ENCODE peak calls at places on chromosomes 16 and 17, in five cellular contexts. One of them, this sample, is unnamed.

GRCh38 chr16:19994771-19995170 is 78.9 kb downstream of the GPR139 start:
- DNase-seq in adrenal gland: no peak
- DNase-seq in esophagus squamous epithelium: no peak
- DNase-seq in IMR-90: no peak
- DNase-seq in A549: no peak
- DNase-seq in this sample: no peak

GRCh38 chr17:78351449-78352006 is 8.3 kb downstream of the SOCS3 start:
- DNase-seq in adrenal gland: peak; percentile 92
- DNase-seq in esophagus squamous epithelium: no peak
- DNase-seq in IMR-90: peak; percentile 98
- DNase-seq in A549: peak; percentile 86
- DNase-seq in this sample: peak; percentile 98

GRCh38 chr17:47717261-47717697 is 15.8 kb upstream of the TBX21 start:
- DNase-seq in adrenal gland: no peak
- DNase-seq in esophagus squamous epithelium: no peak
- DNase-seq in IMR-90: no peak
- DNase-seq in A549: no peak
- DNase-seq in this sample: no peak

GRCh38 chr17:73401911-73402310 is 90.1 kb upstream of the CDC42EP4 start:
- DNase-seq in adrenal gland: peak; percentile 43
- DNase-seq in esophagus squamous epithelium: no peak
- DNase-seq in IMR-90: peak; percentile 7
- DNase-seq in A549: no peak
- DNase-seq in this sample: no peak

GRCh38 chr17:34997355-34997862 is 17.1 kb downstream of the LIG3 start:
- DNase-seq in adrenal gland: peak; percentile 73
- DNase-seq in esophagus squamous epithelium: no peak
- DNase-seq in IMR-90: peak; percentile 87
- DNase-seq in A549: no peak
- DNase-seq in this sample: no peak

GRCh38 chr17:74757502-74757901 is 9.1 kb downstream of the NHERF1 start:
- DNase-seq in adrenal gland: peak; percentile 76
- DNase-seq in esophagus squamous epithelium: no peak
- DNase-seq in IMR-90: no peak
- DNase-seq in A549: no peak
- DNase-seq in this sample: no peak

GRCh38 chr17:61376931-61377838 is 22.5 kb upstream of the TBX2 start:
- DNase-seq in adrenal gland: no peak
- DNase-seq in esophagus squamous epithelium: no peak
- DNase-seq in IMR-90: no peak
- DNase-seq in A549: no peak
- DNase-seq in this sample: peak; percentile 62

GRCh38 chr16:75296606-75297005 is 45.2 kb upstream of the BCAR1 start:
- DNase-seq in adrenal gland: peak; percentile 88
- DNase-seq in esophagus squamous epithelium: no peak
- DNase-seq in IMR-90: peak; percentile 77
- DNase-seq in A549: no peak
- DNase-seq in this sample: no peak

GRCh38 chr17:924711-925480 is 54.7 kb downstream of the NXN start:
- DNase-seq in adrenal gland: no peak
- DNase-seq in esophagus squamous epithelium: no peak
- DNase-seq in IMR-90: no peak
- DNase-seq in A549: no peak
- DNase-seq in this sample: no peak

GRCh38 chr17:10149573-10150399 is 48.6 kb downstream of the GAS7 start:
- DNase-seq in adrenal gland: no peak
- DNase-seq in esophagus squamous epithelium: no peak
- DNase-seq in IMR-90: peak; percentile 86
- DNase-seq in A549: peak; percentile 35
- DNase-seq in this sample: no peak

GRCh38 chr17:784143-784542 is 2.0 kb downstream of the MRM3 start:
- DNase-seq in adrenal gland: no peak
- DNase-seq in esophagus squamous epithelium: no peak
- DNase-seq in IMR-90: peak; percentile 37
- DNase-seq in A549: no peak
- DNase-seq in this sample: no peak

GRCh38 chr17:3575506-3575905 is 17.9 kb upstream of the TRPV3 start:
- DNase-seq in adrenal gland: no peak
- DNase-seq in esophagus squamous epithelium: no peak
- DNase-seq in IMR-90: peak; percentile 76
- DNase-seq in A549: peak; percentile 61
- DNase-seq in this sample: no peak

GRCh38 chr16:57976331-57976796 is 5.4 kb upstream of the CNGB1 start:
- DNase-seq in adrenal gland: no peak
- DNase-seq in esophagus squamous epithelium: no peak
- DNase-seq in IMR-90: no peak
- DNase-seq in A549: no peak
- DNase-seq in this sample: no peak

GRCh38 chr16:67395458-67396158 is 2.3 kb upstream of the TPPP3 start:
- DNase-seq in adrenal gland: no peak
- DNase-seq in esophagus squamous epithelium: no peak
- DNase-seq in IMR-90: peak; percentile 72
- DNase-seq in A549: no peak
- DNase-seq in this sample: no peak

GRCh38 chr17:29018788-29019474 is 13.1 kb upstream of the SEZ6 start:
- DNase-seq in adrenal gland: no peak
- DNase-seq in esophagus squamous epithelium: no peak
- DNase-seq in IMR-90: no peak
- DNase-seq in A549: no peak
- DNase-seq in this sample: no peak

GRCh38 chr16:62149646-62150045 is 113.4 kb upstream of the CDH8 start:
- DNase-seq in adrenal gland: no peak
- DNase-seq in esophagus squamous epithelium: no peak
- DNase-seq in IMR-90: no peak
- DNase-seq in A549: no peak
- DNase-seq in this sample: no peak

GRCh38 chr17:79612468-79613194 is 1.8 kb upstream of the RBFOX3 start:
- DNase-seq in adrenal gland: peak; percentile 21
- DNase-seq in esophagus squamous epithelium: no peak
- DNase-seq in IMR-90: peak; percentile 5
- DNase-seq in A549: peak; percentile 92
- DNase-seq in this sample: no peak

GRCh38 chr17:32267690-32268205 is 2.1 kb downstream of the RHBDL3 start:
- DNase-seq in adrenal gland: peak; percentile 51
- DNase-seq in esophagus squamous epithelium: no peak
- DNase-seq in IMR-90: no peak
- DNase-seq in A549: no peak
- DNase-seq in this sample: no peak

GRCh38 chr17:1168537-1169234 is 11.1 kb downstream of the ABR start:
- DNase-seq in adrenal gland: peak; percentile 59
- DNase-seq in esophagus squamous epithelium: no peak
- DNase-seq in IMR-90: no peak
- DNase-seq in A549: no peak
- DNase-seq in this sample: no peak

GRCh38 chr16:24717411-24717810 is 12.0 kb upstream of the TNRC6A start:
- DNase-seq in adrenal gland: no peak
- DNase-seq in esophagus squamous epithelium: no peak
- DNase-seq in IMR-90: peak; percentile 53
- DNase-seq in A549: no peak
- DNase-seq in this sample: no peak

GRCh38 chr17:20022701-20023100 is 13.5 kb downstream of the SPECC1 start:
- DNase-seq in adrenal gland: no peak
- DNase-seq in esophagus squamous epithelium: no peak
- DNase-seq in IMR-90: no peak
- DNase-seq in A549: no peak
- DNase-seq in this sample: no peak

GRCh38 chr17:34401165-34401564 is 38.1 kb upstream of the CCL1 start:
- DNase-seq in adrenal gland: no peak
- DNase-seq in esophagus squamous epithelium: no peak
- DNase-seq in IMR-90: no peak
- DNase-seq in A549: no peak
- DNase-seq in this sample: no peak

GRCh38 chr17:2215616-2216364 is 87.8 kb downstream of the SMG6 start:
- DNase-seq in adrenal gland: peak; percentile 72
- DNase-seq in esophagus squamous epithelium: no peak
- DNase-seq in IMR-90: peak; percentile 94
- DNase-seq in A549: no peak
- DNase-seq in this sample: peak; percentile 68
- TF ChIP-seq POLR2A in adrenal gland: no peak
- TF ChIP-seq POLR2A in esophagus squamous epithelium: peak; percentile 40
- TF ChIP-seq POLR2A in IMR-90: peak; percentile 76
- TF ChIP-seq POLR2A in A549: no peak
- TF ChIP-seq POLR2A in this sample: no peak

DNA sequence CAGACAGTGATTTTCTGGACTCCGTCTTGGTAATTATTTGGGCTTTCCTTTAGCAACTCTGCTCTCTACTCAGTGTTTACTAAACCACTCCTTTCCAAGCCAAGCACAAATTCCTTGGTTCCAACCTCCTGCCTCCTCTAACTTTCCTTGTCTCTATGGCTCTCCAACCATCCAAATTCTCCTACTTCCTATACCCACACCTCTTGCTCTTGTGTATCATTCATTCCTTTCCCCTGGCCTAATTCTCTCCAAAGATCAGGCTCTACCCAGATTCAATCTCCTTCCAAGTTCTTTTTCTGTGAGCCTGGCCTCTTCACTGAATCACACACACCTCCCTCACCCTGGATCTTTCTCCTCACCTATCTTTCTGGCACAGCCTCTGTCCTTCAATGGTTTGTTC is 1.1 kb downstream of the NEURL4 start:
- DNase-seq in adrenal gland: no peak
- DNase-seq in esophagus squamous epithelium: no peak
- DNase-seq in IMR-90: no peak
- DNase-seq in A549: no peak
- DNase-seq in this sample: no peak
- TF ChIP-seq POLR2A in adrenal gland: no peak
- TF ChIP-seq POLR2A in esophagus squamous epithelium: no peak
- TF ChIP-seq POLR2A in IMR-90: no peak
- TF ChIP-seq POLR2A in A549: no peak
- TF ChIP-seq POLR2A in this sample: no peak

GRCh38 chr16:65961491-65962143 is 404.9 kb upstream of the CDH5 start:
- DNase-seq in adrenal gland: no peak
- DNase-seq in esophagus squamous epithelium: no peak
- DNase-seq in IMR-90: peak; percentile 7
- DNase-seq in A549: no peak
- DNase-seq in this sample: no peak

GRCh38 chr16:65956100-65956499 is 410.4 kb upstream of the CDH5 start:
- DNase-seq in adrenal gland: no peak
- DNase-seq in esophagus squamous epithelium: no peak
- DNase-seq in IMR-90: no peak
- DNase-seq in A549: no peak
- DNase-seq in this sample: no peak

GRCh38 chr16:65959978-65960377 is 406.5 kb upstream of the CDH5 start:
- DNase-seq in adrenal gland: no peak
- DNase-seq in esophagus squamous epithelium: no peak
- DNase-seq in IMR-90: no peak
- DNase-seq in A549: no peak
- DNase-seq in this sample: no peak

GRCh38 chr16:65954446-65954845 is 412.0 kb upstream of the CDH5 start:
- DNase-seq in adrenal gland: no peak
- DNase-seq in esophagus squamous epithelium: no peak
- DNase-seq in IMR-90: no peak
- DNase-seq in A549: no peak
- DNase-seq in this sample: no peak

DNA sequence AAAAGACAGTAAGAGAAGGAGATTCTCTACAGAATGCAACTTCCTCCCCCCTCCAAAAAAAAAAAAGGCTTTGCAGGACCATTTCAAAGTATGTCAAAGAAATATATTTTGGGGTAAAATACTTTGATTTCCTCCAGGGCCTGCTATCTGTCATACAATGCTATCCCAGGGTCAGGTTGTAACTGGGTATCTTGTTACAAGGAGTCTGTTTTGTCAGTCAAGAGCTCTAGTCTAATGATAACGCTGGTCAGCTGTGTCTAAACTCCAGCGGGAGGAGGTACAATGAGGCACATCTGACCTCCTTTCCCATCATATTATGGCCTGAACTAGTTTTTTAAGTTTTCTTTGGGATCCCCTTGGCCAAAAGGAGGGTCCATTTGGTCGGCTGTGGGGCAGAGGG is 408.4 kb upstream of the CDH5 start:
- DNase-seq in adrenal gland: no peak
- DNase-seq in esophagus squamous epithelium: no peak
- DNase-seq in IMR-90: no peak
- DNase-seq in A549: no peak
- DNase-seq in this sample: no peak
- TF ChIP-seq POLR2A in adrenal gland: no peak
- TF ChIP-seq POLR2A in esophagus squamous epithelium: no peak
- TF ChIP-seq POLR2A in IMR-90: no peak
- TF ChIP-seq POLR2A in A549: no peak
- TF ChIP-seq POLR2A in this sample: no peak

GRCh38 chr17:82091264-82092066 is 6.6 kb downstream of the FASN start:
- DNase-seq in adrenal gland: no peak
- DNase-seq in esophagus squamous epithelium: no peak
- DNase-seq in IMR-90: no peak
- DNase-seq in A549: no peak
- DNase-seq in this sample: no peak
- TF ChIP-seq POLR2A in adrenal gland: no peak
- TF ChIP-seq POLR2A in esophagus squamous epithelium: no peak
- TF ChIP-seq POLR2A in IMR-90: no peak
- TF ChIP-seq POLR2A in A549: no peak
- TF ChIP-seq POLR2A in this sample: no peak

GRCh38 chr17:38715216-38715943 is 10.3 kb downstream of the MLLT6 start:
- DNase-seq in adrenal gland: no peak
- DNase-seq in esophagus squamous epithelium: no peak
- DNase-seq in IMR-90: no peak
- DNase-seq in A549: no peak
- DNase-seq in this sample: no peak
- TF ChIP-seq POLR2A in adrenal gland: no peak
- TF ChIP-seq POLR2A in esophagus squamous epithelium: no peak
- TF ChIP-seq POLR2A in IMR-90: no peak
- TF ChIP-seq POLR2A in A549: no peak
- TF ChIP-seq POLR2A in this sample: no peak

GRCh38 chr16:11420895-11421294 is 75.6 kb downstream of the RMI2 start:
- DNase-seq in adrenal gland: peak; percentile 37
- DNase-seq in esophagus squamous epithelium: no peak
- DNase-seq in IMR-90: no peak
- DNase-seq in A549: no peak
- DNase-seq in this sample: no peak

GRCh38 chr16:11414815-11415775 is 69.8 kb downstream of the RMI2 start:
- DNase-seq in adrenal gland: no peak
- DNase-seq in esophagus squamous epithelium: no peak
- DNase-seq in IMR-90: no peak
- DNase-seq in A549: no peak
- DNase-seq in this sample: no peak

GRCh38 chr16:11416228-11417001 is 71.2 kb downstream of the RMI2 start:
- DNase-seq in adrenal gland: no peak
- DNase-seq in esophagus squamous epithelium: no peak
- DNase-seq in IMR-90: no peak
- DNase-seq in A549: no peak
- DNase-seq in this sample: no peak

GRCh38 chr16:11418506-11418905 is 73.2 kb downstream of the RMI2 start:
- DNase-seq in adrenal gland: no peak
- DNase-seq in esophagus squamous epithelium: no peak
- DNase-seq in IMR-90: no peak
- DNase-seq in A549: no peak
- DNase-seq in this sample: no peak

GRCh38 chr16:11417487-11417886 is 72.2 kb downstream of the RMI2 start:
- DNase-seq in adrenal gland: no peak
- DNase-seq in esophagus squamous epithelium: no peak
- DNase-seq in IMR-90: no peak
- DNase-seq in A549: no peak
- DNase-seq in this sample: no peak
- TF ChIP-seq POLR2A in adrenal gland: no peak
- TF ChIP-seq POLR2A in esophagus squamous epithelium: no peak
- TF ChIP-seq POLR2A in IMR-90: no peak
- TF ChIP-seq POLR2A in A549: no peak
- TF ChIP-seq POLR2A in this sample: no peak

GRCh38 chr16:2706085-2706484 is 13.9 kb downstream of the PRSS27 start:
- DNase-seq in adrenal gland: no peak
- DNase-seq in esophagus squamous epithelium: no peak
- DNase-seq in IMR-90: no peak
- DNase-seq in A549: no peak
- DNase-seq in this sample: no peak
- TF ChIP-seq POLR2A in adrenal gland: no peak
- TF ChIP-seq POLR2A in esophagus squamous epithelium: no peak
- TF ChIP-seq POLR2A in IMR-90: no peak
- TF ChIP-seq POLR2A in A549: no peak
- TF ChIP-seq POLR2A in this sample: no peak

This sample was measured in gastrocnemius medialis.